ENCODE peak calls at places on chromosomes 6 and 20, in ten cellular contexts. F is NCI-H1105; I is epithelial cell of proximal tubule; U is CD4-positive, alpha-beta T cell; L is iris pigment epithelial cell; T is activated naive CD4-positive, alpha-beta T cell treated with anti-CD3 and anti-CD28 coated beads for 36 hours; N is amygdala; O is RPMI8226; D is MM.1S; A is AG09319. W is an unnamed sample.
A peak's percentile ranks its signal among the peaks of the same experiment; 100 is the strongest.

GRCh38 chr6:20058912-20059311 is 153.4 kb downstream of the MBOAT1 start:
- DNase-seq in F (no peak), I (no peak), U (no peak), L (no peak), T (no peak), N (no peak), O (peak; percentile 41), D (no peak), A (no peak), W (peak; percentile 19)

GRCh38 chr6:47665112-47665511 is 33.3 kb upstream of the ADGRF4 start:
- DNase-seq in F (no peak), I (no peak), U (no peak), L (no peak), T (no peak), N (no peak), O (no peak), D (no peak), A (no peak), W (no peak)

GRCh38 chr20:48651960-48652359 is 175.8 kb downstream of the PREX1 start:
- DNase-seq in F (no peak), I (no peak), U (no peak), L (no peak), T (no peak), N (no peak), O (no peak), D (no peak), A (no peak), W (no peak)

GRCh38 chr20:8476023-8476422 is 344.0 kb downstream of the PLCB1 start:
- DNase-seq in F (no peak), I (peak; percentile 25), U (no peak), L (peak; percentile 17), T (no peak), N (no peak), O (no peak), D (no peak), A (no peak), W (no peak)

GRCh38 chr6:6752129-6752528 is 163.6 kb downstream of the LY86 start:
- DNase-seq in F (no peak), I (peak; percentile 59), U (no peak), L (peak; percentile 35), T (no peak), N (no peak), O (no peak), D (no peak), A (peak; percentile 34), W (no peak)

GRCh38 chr6:20229881-20230280 is 17.6 kb upstream of the MBOAT1 start:
- DNase-seq in F (no peak), I (no peak), U (no peak), L (no peak), T (no peak), N (no peak), O (no peak), D (no peak), A (no peak), W (no peak)

GRCh38 chr6:20367716-20368485 is 33.8 kb upstream of the E2F3 start:
- DNase-seq in F (no peak), I (no peak), U (no peak), L (peak; percentile 34), T (peak; percentile 18), N (no peak), O (no peak), D (no peak), A (no peak), W (no peak)

GRCh38 chr20:14986656-14987055 is 649.2 kb upstream of the FLRT3 start:
- DNase-seq in F (no peak), I (no peak), U (no peak), L (no peak), T (no peak), N (no peak), O (no peak), D (no peak), A (no peak), W (no peak)

GRCh38 chr6:13397359-13398080 is 69.2 kb upstream of the TBC1D7 start:
- DNase-seq in F (no peak), I (no peak), U (no peak), L (no peak), T (no peak), N (no peak), O (peak; percentile 94), D (peak; percentile 39), A (no peak), W (no peak)

GRCh38 chr6:79494841-79495240 is 42.4 kb downstream of the LCA5 start:
- DNase-seq in F (no peak), I (no peak), U (no peak), L (no peak), T (no peak), N (no peak), O (no peak), D (no peak), A (no peak), W (no peak)

W was measured in DND-41.